ENCODE peak calls at places on chromosomes 13 and 19, in six cellular contexts. P is astrocyte, E is GM23338, B is ovary, H is thoracic aorta, O is glutamatergic neuron. W is an unnamed sample.

GRCh38 chr13:88066847-88067246 is 395.7 kb downstream of the SLITRK5 start:
- DNase-seq in P (no peak), E (no peak), B (no peak), H (no peak), O (no peak), W (no peak)

GRCh38 chr19:4053423-4054324 is 13.0 kb downstream of the ZBTB7A start:
- DNase-seq in P (no peak), E (no peak), B (no peak), H (no peak), O (no peak), W (no peak)

GRCh38 chr19:10501971-10502523 is 1.1 kb downstream of the KEAP1 start:
- DNase-seq in P (no peak), E (peak), B (peak), H (peak), O (peak), W (peak)

GRCh38 chr19:18596752-18597157 is 8.2 kb downstream of the REX1BD start:
- DNase-seq in P (no peak), E (peak), B (peak), H (no peak), O (peak), W (no peak)

GRCh38 chr19:33280351-33280921 is 21.9 kb downstream of the CEBPA start:
- DNase-seq in P (no peak), E (no peak), B (no peak), H (no peak), O (no peak), W (peak)

GRCh38 chr19:4557971-4558941 is 1.2 kb downstream of the SEMA6B start:
- DNase-seq in P (no peak), E (peak), B (no peak), H (no peak), O (peak), W (peak)

GRCh38 chr13:99501135-99501951 is at the start of gene TM9SF2:
- DNase-seq in P (peak), E (peak), B (peak), H (peak), O (peak), W (peak)

GRCh38 chr13:45847554-45848224 is 3.9 kb downstream of the SIAH3 start:
- DNase-seq in P (peak), E (no peak), B (no peak), H (no peak), O (no peak), W (no peak)

GRCh38 chr19:16315825-16316505 is 8.7 kb upstream of the KLF2 start:
- DNase-seq in P (peak), E (no peak), B (peak), H (no peak), O (no peak), W (no peak)

GRCh38 chr13:109744512-109745051 is 41.8 kb downstream of the IRS2 start:
- DNase-seq in P (peak), E (no peak), B (peak), H (no peak), O (no peak), W (no peak)

GRCh38 chr13:49098771-49099512 is 121.2 kb upstream of the MLNR start:
- DNase-seq in P (no peak), E (peak), B (no peak), H (no peak), O (no peak), W (no peak)

GRCh38 chr19:48196933-48197665 is 26.6 kb downstream of the ZSWIM9 start:
- DNase-seq in P (no peak), E (peak), B (peak), H (no peak), O (no peak), W (no peak)

GRCh38 chr19:20244356-20244755 is 77.3 kb downstream of the ZNF486 start:
- DNase-seq in P (no peak), E (no peak), B (no peak), H (no peak), O (no peak), W (no peak)

GRCh38 chr13:98315466-98315865 is 138.4 kb upstream of the RNF113B start:
- DNase-seq in P (peak), E (no peak), B (no peak), H (no peak), O (no peak), W (no peak)
- TF ChIP-seq CTCF in P (no peak), E (no peak), B (no peak), H (no peak), O (no peak), W (no peak)

GRCh38 chr13:74136089-74136658 is 2.0 kb upstream of the KLF12 start:
- DNase-seq in P (peak), E (peak), B (peak), H (no peak), O (peak), W (peak)
- TF ChIP-seq CTCF in P (no peak), E (no peak), B (no peak), H (no peak), O (no peak), W (no peak)

GRCh38 chr13:57557979-57558529 is 73.5 kb upstream of the PCDH17 start:
- DNase-seq in P (no peak), E (peak), B (no peak), H (no peak), O (no peak), W (no peak)
- TF ChIP-seq CTCF in P (peak), E (peak), B (no peak), H (no peak), O (peak), W (no peak)

GRCh38 chr19:41930322-41930722 is 2.1 kb upstream of the ERFL start:
- DNase-seq in P (no peak), E (no peak), B (no peak), H (no peak), O (no peak), W (no peak)

GRCh38 chr19:41932259-41933130 is 4.2 kb upstream of the ERFL start:
- DNase-seq in P (no peak), E (peak), B (no peak), H (no peak), O (peak), W (no peak)

GRCh38 chr19:41929536-41930071 is 1.4 kb upstream of the ERFL start:
- DNase-seq in P (no peak), E (peak), B (no peak), H (no peak), O (no peak), W (no peak)

GRCh38 chr19:41933131-41933458 is 4.8 kb upstream of the ERFL start:
- DNase-seq in P (no peak), E (no peak), B (no peak), H (no peak), O (no peak), W (no peak)

DNA sequence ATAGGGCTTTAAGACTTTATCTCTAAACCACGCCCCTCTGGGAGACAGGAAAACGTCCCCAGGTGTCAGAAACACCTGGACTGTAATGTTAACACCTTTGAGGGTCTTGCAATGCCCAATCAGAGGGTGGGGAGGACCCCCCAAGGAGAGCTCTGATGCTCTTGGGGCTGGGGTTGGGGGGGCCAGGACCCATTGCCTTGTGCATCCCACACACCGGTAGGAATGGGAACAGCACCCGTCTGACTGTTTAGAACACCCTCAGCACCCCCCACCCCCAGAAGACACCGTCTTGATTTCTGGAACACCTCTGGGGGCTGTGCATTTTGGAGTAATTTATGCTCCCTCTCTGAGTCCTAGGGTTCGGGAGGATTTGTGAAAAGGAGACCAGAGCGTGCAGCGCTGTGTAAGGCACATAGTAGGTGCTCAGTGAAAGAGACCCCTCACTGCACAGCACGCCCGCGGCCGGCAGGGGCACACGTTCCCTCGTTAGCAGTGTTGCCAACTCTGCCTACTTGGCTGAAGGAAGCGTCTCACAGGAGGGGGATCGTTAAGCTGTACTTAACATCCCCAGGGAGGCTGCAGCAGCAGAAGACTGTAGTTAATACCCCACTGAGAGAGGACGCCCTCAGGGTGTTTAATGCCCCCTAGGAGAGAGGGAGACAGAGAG is 2.8 kb upstream of the ERFL start:
- DNase-seq in P (no peak), E (peak), B (no peak), H (no peak), O (peak), W (no peak)
- TF ChIP-seq CTCF in P (peak), E (peak), B (no peak), H (no peak), O (peak), W (peak)

W was measured in GM10248.